ENCODE peak calls at places on chromosome 18, in five cellular contexts. T, P, A, D and Z are unnamed samples.

GRCh38 chr18:64202229-64202835 is 53.4 kb upstream of the LINC00305 start:
- DNase-seq in T (no peak), P (no peak), A (no peak), D (no peak), Z (peak; percentile 84)

GRCh38 chr18:77000527-77000926 is 132.1 kb downstream of the MBP start:
- DNase-seq in T (peak; percentile 47), P (peak; percentile 43), A (peak; percentile 51), D (peak; percentile 56), Z (peak; percentile 59)

GRCh38 chr18:26307161-26307773 is 81.0 kb downstream of the TAF4B start:
- DNase-seq in T (no peak), P (peak; percentile 72), A (peak; percentile 28), D (peak; percentile 5), Z (peak; percentile 87)

GRCh38 chr18:6842081-6842480 is 112.6 kb downstream of the ARHGAP28 start:
- DNase-seq in T (no peak), P (no peak), A (no peak), D (no peak), Z (no peak)

GRCh38 chr18:49645836-49646235 is 84.0 kb downstream of the LIPG start:
- DNase-seq in T (no peak), P (peak; percentile 51), A (peak; percentile 56), D (no peak), Z (no peak)

GRCh38 chr18:73099759-73100158 is 232.0 kb upstream of the NETO1 start:
- DNase-seq in T (no peak), P (no peak), A (no peak), D (no peak), Z (no peak)

GRCh38 chr18:48657446-48658120 is 118.8 kb downstream of the CTIF start:
- DNase-seq in T (no peak), P (peak; percentile 52), A (no peak), D (no peak), Z (peak; percentile 93)

GRCh38 chr18:68574311-68574710 is 140.6 kb downstream of the TMX3 start:
- DNase-seq in T (no peak), P (no peak), A (no peak), D (no peak), Z (no peak)

GRCh38 chr18:77080283-77080682 is 52.3 kb downstream of the MBP start:
- DNase-seq in T (peak; percentile 58), P (no peak), A (no peak), D (peak; percentile 44), Z (no peak)